ENCODE peak calls at places on chromosomes 7 and 10, in six cellular contexts. Q is effector memory CD8-positive, alpha-beta T cell; E is BE2C; Y is WTC11; A is Panc1; T is RWPE1. M is an unnamed sample.

GRCh38 chr10:101694056-101694673 is 805 bp downstream of the FBXW4 start:
- DNase-seq in Y (peak), A (no peak), Q (peak), E (peak), T (peak), M (peak)

GRCh38 chr10:94451883-94452519 is 49.7 kb downstream of the TBC1D12 start:
- DNase-seq in T (no peak), Q (no peak), E (no peak), Y (no peak), A (no peak), M (no peak)

GRCh38 chr10:1188556-1189135 is 132.5 kb downstream of the WDR37 start:
- DNase-seq in E (no peak), T (no peak), A (no peak), Y (peak), Q (no peak), M (no peak)

GRCh38 chr10:49592726-49593563 is 17.2 kb upstream of the SLC18A3 start:
- DNase-seq in E (peak), Q (peak), A (peak), Y (peak), T (peak), M (peak)

GRCh38 chr10:93386496-93387369 is 95.4 kb downstream of the MYOF start:
- DNase-seq in E (no peak), A (no peak), T (no peak), Q (peak), Y (no peak), M (peak)

GRCh38 chr7:125892434-125892833 is 962.8 kb upstream of the POT1 start:
- DNase-seq in A (no peak), E (no peak), Y (no peak), T (no peak), Q (no peak), M (no peak)

GRCh38 chr7:45120-46090 is 147.0 kb upstream of the FAM20C start:
- DNase-seq in Q (no peak), E (no peak), T (no peak), A (no peak), Y (no peak), M (no peak)

GRCh38 chr7:16638282-16639265 is 7.0 kb downstream of the ANKMY2 start:
- DNase-seq in A (no peak), Y (no peak), T (no peak), E (no peak), Q (no peak), M (no peak)

GRCh38 chr10:1625079-1625478 is 112.2 kb downstream of the ADARB2 start:
- DNase-seq in E (no peak), Q (no peak), A (no peak), T (no peak), Y (no peak), M (no peak)

GRCh38 chr7:133550145-133550544 is 297.3 kb downstream of the EXOC4 start:
- DNase-seq in A (no peak), T (peak), Q (no peak), E (no peak), Y (no peak), M (no peak)

GRCh38 chr7:39458346-39458745 is 107.9 kb upstream of the YAE1 start:
- DNase-seq in E (peak), T (no peak), A (no peak), Y (no peak), Q (no peak), M (no peak)

GRCh38 chr7:117645456-117646181 is 165.8 kb downstream of the CFTR start:
- DNase-seq in Q (no peak), Y (no peak), A (no peak), T (no peak), E (no peak), M (peak)

GRCh38 chr7:65371468-65371867 is 2.2 kb upstream of the ZNF92 start:
- DNase-seq in Q (no peak), A (no peak), E (no peak), Y (no peak), T (no peak), M (no peak)

GRCh38 chr10:123518765-123519164 is 147.4 kb upstream of the GPR26 start:
- DNase-seq in A (no peak), E (no peak), T (no peak), Q (no peak), Y (no peak), M (no peak)

GRCh38 chr10:68543004-68543918 is 15.9 kb upstream of the SLC25A16 start:
- DNase-seq in Y (no peak), A (peak), T (peak), Q (no peak), E (no peak), M (no peak)

GRCh38 chr10:55183993-55184392 is 383.0 kb upstream of the PCDH15 start:
- DNase-seq in T (no peak), Y (no peak), A (no peak), Q (no peak), E (no peak), M (peak)

GRCh38 chr7:136958016-136958415 is 89.6 kb downstream of the CHRM2 start:
- DNase-seq in E (no peak), A (no peak), T (no peak), Y (no peak), Q (no peak), M (peak)

GRCh38 chr10:124486635-124487034 is 25.0 kb downstream of the LHPP start:
- DNase-seq in Y (no peak), Q (no peak), A (no peak), T (no peak), E (no peak), M (no peak)

M was measured in cardiac muscle cell.